ENCODE peak calls at places on chromosomes 4 and X, in seven cellular contexts. Z, A, W, B, C, S and N are unnamed samples.

GRCh38 chrX:38108364-38108763 is 102.0 kb downstream of the SYTL5 start:
- DNase-seq in C (no peak), S (no peak), W (no peak), A (no peak), B (peak), Z (no peak), N (no peak)

GRCh38 chrX:139192386-139192961 is 338.1 kb upstream of the F9 start:
- DNase-seq in C (no peak), A (no peak), W (no peak), Z (no peak), S (no peak), B (no peak), N (no peak)

GRCh38 chrX:33134164-33134563 is 77.2 kb downstream of the DMD start:
- DNase-seq in Z (no peak), A (no peak), S (no peak), C (no peak), B (no peak), W (no peak), N (no peak)

GRCh38 chr4:170395773-170396172 is 306.0 kb upstream of the AADAT start:
- DNase-seq in B (no peak), Z (no peak), C (no peak), W (no peak), A (no peak), S (no peak), N (no peak)

GRCh38 chrX:18351774-18352173 is 2.7 kb downstream of the SCML2 start:
- DNase-seq in A (no peak), S (no peak), C (no peak), Z (no peak), B (no peak), W (no peak), N (no peak)

GRCh38 chr4:108693819-108694218 is 43.4 kb downstream of the OSTC start:
- DNase-seq in S (no peak), B (no peak), A (no peak), C (no peak), W (no peak), Z (no peak), N (no peak)

GRCh38 chr4:176784816-176785215 is 7.9 kb downstream of the VEGFC start:
- DNase-seq in A (no peak), B (no peak), C (no peak), W (no peak), S (no peak), Z (no peak), N (no peak)

GRCh38 chr4:138835833-138836521 is 179.6 kb upstream of the NOCT start:
- DNase-seq in W (no peak), Z (peak), A (no peak), S (no peak), C (no peak), B (no peak), N (peak)

GRCh38 chr4:149980941-149981340 is 97.3 kb upstream of the DCLK2 start:
- DNase-seq in B (peak), A (peak), C (peak), W (peak), Z (peak), S (peak), N (peak)

GRCh38 chr4:63618883-63619573 is 790.2 kb downstream of the TECRL start:
- DNase-seq in B (no peak), S (no peak), Z (no peak), W (no peak), C (no peak), A (no peak), N (no peak)

GRCh38 chrX:130051176-130051845 is 59.0 kb downstream of the ELF4 start:
- DNase-seq in A (no peak), W (no peak), S (no peak), B (no peak), Z (no peak), C (no peak), N (no peak)

GRCh38 chr4:88144048-88144447 is 14.4 kb downstream of the ABCG2 start:
- DNase-seq in A (no peak), W (no peak), S (no peak), B (no peak), C (no peak), Z (no peak), N (no peak)

GRCh38 chr4:22720091-22720490 is 27.4 kb downstream of the GBA3 start:
- DNase-seq in S (no peak), B (no peak), W (no peak), Z (no peak), A (no peak), C (no peak), N (no peak)

GRCh38 chrX:150663061-150663460 is 30.1 kb upstream of the MTMR1 start:
- DNase-seq in S (no peak), A (no peak), W (no peak), Z (no peak), B (no peak), C (no peak), N (no peak)

GRCh38 chrX:17737707-17738001 is 361 bp downstream of the SCML1 start:
- DNase-seq in B (peak), A (no peak), C (no peak), W (no peak), Z (no peak), S (no peak), N (no peak)

GRCh38 chr4:166088576-166088975 is 215.5 kb downstream of the TLL1 start:
- DNase-seq in S (no peak), B (no peak), C (no peak), Z (no peak), W (no peak), A (no peak), N (no peak)

GRCh38 chr4:7021930-7022658 is 21.1 kb upstream of the TADA2B start:
- DNase-seq in C (no peak), B (no peak), W (peak), A (no peak), Z (no peak), S (no peak), N (no peak)

GRCh38 chrX:130098202-130098552 is 12.1 kb downstream of the ELF4 start:
- DNase-seq in B (no peak), C (no peak), Z (no peak), S (no peak), A (no peak), W (no peak), N (no peak)

GRCh38 chrX:128929281-128930057 is 593.8 kb downstream of the SMARCA1 start:
- DNase-seq in Z (peak), W (no peak), S (peak), C (no peak), B (no peak), A (no peak), N (no peak)

GRCh38 chr4:2837904-2838496 is 5.6 kb upstream of the ADD1 start:
- DNase-seq in B (no peak), A (peak), C (peak), W (no peak), S (peak), Z (peak), N (peak)

GRCh38 chr4:98939892-98940298 is 11.0 kb upstream of the EIF4E start:
- DNase-seq in C (no peak), B (no peak), S (no peak), W (peak), A (no peak), Z (no peak), N (no peak)

GRCh38 chr4:3829954-3830773 is 64.0 kb downstream of the ADRA2C start:
- DNase-seq in Z (no peak), W (no peak), B (no peak), S (no peak), A (no peak), C (no peak), N (no peak)

GRCh38 chr4:94577136-94577535 is 125.4 kb downstream of the PDLIM5 start:
- DNase-seq in W (no peak), A (peak), S (no peak), B (peak), Z (peak), C (peak), N (no peak)

DNA sequence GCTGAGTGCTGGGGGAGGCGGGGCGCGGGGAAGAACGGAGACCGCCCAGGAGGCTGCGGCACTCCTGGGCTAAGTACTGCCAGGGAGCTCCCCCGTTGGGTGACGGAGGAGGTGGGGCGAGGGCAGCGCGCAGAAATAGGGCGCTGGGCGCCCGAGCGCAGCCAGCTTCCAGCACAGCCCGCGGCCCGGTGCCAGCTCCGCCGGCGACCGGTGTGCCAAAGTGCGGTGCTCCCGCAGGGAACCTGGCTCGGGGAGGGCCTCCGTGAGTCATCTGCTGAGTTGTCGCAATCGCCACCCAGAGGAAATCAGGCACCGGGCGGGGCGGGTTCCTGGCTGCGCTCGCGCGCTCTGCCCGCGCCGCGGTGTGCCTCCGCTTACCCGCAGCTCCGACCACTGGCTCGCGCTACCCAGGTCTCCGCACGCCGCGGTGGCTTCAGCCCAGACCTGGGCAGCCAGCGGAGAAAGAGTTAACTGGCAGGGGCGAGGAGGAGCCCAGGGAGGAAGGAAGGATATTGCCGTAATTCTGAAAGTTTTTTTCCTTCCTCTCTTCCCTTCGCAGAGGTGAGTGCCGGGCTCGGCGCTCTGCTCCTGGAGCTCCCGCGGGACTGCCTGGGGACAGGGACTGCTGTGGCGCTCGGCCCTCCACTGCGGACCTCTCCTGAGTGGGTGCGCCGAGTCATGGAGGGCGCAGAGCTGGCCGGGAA is at the start of gene GPAT3:
- DNase-seq in Z (peak), B (peak), A (peak), C (peak), W (peak), S (peak), N (peak)
- TF ChIP-seq POLR2A in Z (peak), B (peak), A (no peak), C (peak), W (no peak), S (peak), N (peak)

DNA sequence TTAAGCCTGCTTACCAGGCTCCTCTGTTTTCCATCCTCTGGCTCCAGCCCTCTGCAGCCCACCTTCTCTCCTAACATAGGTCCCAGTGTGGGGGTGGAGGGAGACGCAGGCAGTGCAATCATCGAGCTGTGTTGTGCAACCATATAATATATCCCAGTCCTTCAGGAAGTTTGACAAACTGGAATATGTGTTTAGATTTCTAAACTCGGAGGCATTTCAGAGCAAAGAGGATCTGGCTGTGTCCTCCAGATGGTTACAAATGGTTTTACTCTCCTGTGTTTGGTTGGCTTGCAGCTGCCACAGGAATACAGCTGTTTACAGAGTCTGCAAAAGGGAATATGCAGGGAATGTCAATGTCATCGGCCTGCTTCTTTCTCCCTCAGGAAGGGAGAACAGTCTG is 195.3 kb upstream of the LNX1 start:
- DNase-seq in B (no peak), S (no peak), Z (peak), C (no peak), A (peak), W (no peak), N (no peak)
- H3K27ac ChIP-seq in B (no peak), S (peak), Z (peak), C (no peak), A (peak), W (no peak), N (no peak)

GRCh38 chrX:72080150-72080549 is 51.6 kb downstream of the RTL5 start:
- DNase-seq in W (no peak), B (no peak), A (no peak), C (no peak), Z (no peak), S (no peak), N (no peak)
- H3K4me3 ChIP-seq in W (no peak), B (no peak), A (no peak), C (no peak), Z (no peak), S (no peak), N (no peak)

DNA sequence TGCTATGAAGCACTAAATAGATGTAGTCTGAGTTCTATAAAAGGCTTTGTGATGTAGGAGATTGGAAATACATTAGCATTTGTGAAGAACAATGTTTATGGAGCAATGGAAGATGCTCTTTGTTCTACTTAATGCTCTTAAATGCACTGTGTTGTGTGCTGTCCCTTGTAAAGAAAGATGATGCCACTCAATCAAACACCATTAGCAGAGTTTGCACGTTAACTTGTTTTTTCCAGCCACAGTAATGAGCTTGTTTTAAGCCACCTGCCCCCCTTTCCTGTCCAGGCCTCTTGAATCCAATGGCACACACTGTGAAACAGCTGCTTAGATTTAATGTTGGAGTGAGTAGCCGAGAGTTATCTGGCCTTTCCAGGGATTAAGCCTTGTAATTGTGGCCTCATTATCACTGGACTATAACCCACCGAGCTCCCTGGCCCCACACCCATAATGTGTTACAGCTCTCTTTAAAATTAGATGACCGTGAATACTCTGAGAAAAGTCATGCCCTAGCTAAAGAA is 86.0 kb downstream of the PAK3 start:
- DNase-seq in C (no peak), B (no peak), S (no peak), Z (no peak), A (no peak), W (no peak), N (no peak)
- TF ChIP-seq POLR2A in C (no peak), B (no peak), S (no peak), Z (no peak), A (no peak), W (no peak), N (no peak)

DNA sequence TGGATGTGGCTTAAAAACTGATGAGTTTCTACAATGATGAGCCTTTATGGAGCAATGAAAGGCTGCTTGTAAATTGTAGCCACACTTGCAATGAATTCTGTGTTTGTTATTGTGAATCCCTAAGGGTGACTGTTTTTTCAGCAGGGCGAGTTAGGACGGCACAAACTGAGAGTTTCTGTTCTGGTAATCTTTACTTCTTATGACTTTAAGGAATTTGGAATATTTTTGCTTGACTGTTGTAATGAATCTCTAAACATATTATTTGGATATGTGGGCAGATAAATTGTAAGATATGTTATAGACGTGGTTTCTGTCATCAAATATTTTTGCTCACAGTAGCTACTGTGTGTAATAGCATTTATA is 22.2 kb downstream of the RBPJ start:
- DNase-seq in B (no peak), C (no peak), W (no peak), S (no peak), A (no peak), Z (no peak), N (no peak)
- H3K27ac ChIP-seq in B (no peak), C (no peak), W (no peak), S (no peak), A (no peak), Z (no peak), N (no peak)

DNA sequence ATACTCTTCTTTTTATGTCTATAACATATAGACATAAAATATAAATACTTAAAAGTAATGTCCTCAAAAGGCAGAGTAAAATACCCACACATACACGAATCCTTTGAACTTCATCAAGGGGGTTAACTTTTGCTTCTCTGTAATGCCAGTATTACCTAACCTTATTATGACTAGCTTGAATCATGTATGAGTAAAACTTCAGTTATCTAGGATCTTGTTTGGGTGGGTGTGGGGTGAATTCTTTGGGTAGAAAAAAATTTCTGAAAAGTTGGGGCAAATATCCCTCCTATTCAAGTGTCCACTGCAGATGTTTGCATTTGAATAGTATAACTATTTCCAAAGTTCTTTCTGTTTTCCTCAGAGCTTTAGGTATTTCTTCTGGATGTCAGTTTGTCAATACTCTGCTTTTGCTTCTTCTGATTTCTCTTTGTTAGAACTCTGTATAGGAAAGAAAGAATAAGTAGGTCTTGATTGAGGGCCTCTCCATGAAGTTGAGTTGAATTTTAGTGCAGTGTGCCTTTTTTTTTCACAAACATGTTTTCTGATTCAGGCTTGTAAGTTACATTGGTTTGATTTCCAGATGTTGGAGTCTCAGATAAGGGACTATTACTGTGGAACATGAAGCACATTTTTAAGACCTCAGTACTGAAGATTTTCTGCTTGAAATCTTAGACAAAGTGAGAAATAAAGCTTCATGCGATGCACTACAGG is 173.9 kb downstream of the ADGRL3 start:
- DNase-seq in B (no peak), S (no peak), Z (no peak), W (peak), A (no peak), C (no peak), N (no peak)
- H3K4me3 ChIP-seq in B (no peak), S (no peak), Z (no peak), W (no peak), A (no peak), C (no peak), N (no peak)

GRCh38 chr4:8173641-8174242 is 15.1 kb upstream of the ABLIM2 start:
- DNase-seq in Z (no peak), B (no peak), S (no peak), A (no peak), C (no peak), W (no peak), N (no peak)
- TF ChIP-seq POLR2A in Z (no peak), B (no peak), S (no peak), A (no peak), C (no peak), W (no peak), N (no peak)